ENCODE peak calls at places on chromosomes 16 and 17, in four cellular contexts. One of them, this sample, is unnamed.

GRCh38 chr17:16495980-16496819 is 4.2 kb upstream of the LRRC75A start:
- DNase-seq in WTC11: no peak
- DNase-seq in HepG2: no peak
- DNase-seq in K562: no peak
- DNase-seq in this sample: no peak

GRCh38 chr17:77462101-77462500 is 321.3 kb downstream of the SEC14L1 start:
- DNase-seq in WTC11: no peak
- DNase-seq in HepG2: no peak
- DNase-seq in K562: no peak
- DNase-seq in this sample: no peak

GRCh38 chr17:80870401-80870800 is 121.2 kb upstream of the CHMP6 start:
- DNase-seq in WTC11: no peak
- DNase-seq in HepG2: no peak
- DNase-seq in K562: no peak
- DNase-seq in this sample: no peak

GRCh38 chr16:28491080-28491969 is 549 bp downstream of the CLN3 start:
- DNase-seq in WTC11: peak
- DNase-seq in HepG2: peak
- DNase-seq in K562: peak
- DNase-seq in this sample: peak

GRCh38 chr17:78717431-78717980 is 64.6 kb downstream of the CYTH1 start:
- DNase-seq in WTC11: no peak
- DNase-seq in HepG2: peak
- DNase-seq in K562: no peak
- DNase-seq in this sample: no peak

GRCh38 chr16:90048347-90048722 is 28.8 kb downstream of the PRDM7 start:
- DNase-seq in WTC11: no peak
- DNase-seq in HepG2: no peak
- DNase-seq in K562: no peak
- DNase-seq in this sample: no peak

GRCh38 chr16:63689068-63689467 is 1432.8 kb downstream of the CDH11 start:
- DNase-seq in WTC11: no peak
- DNase-seq in HepG2: no peak
- DNase-seq in K562: no peak
- DNase-seq in this sample: no peak

GRCh38 chr17:2782030-2782429 is 14.2 kb upstream of the RAP1GAP2 start:
- DNase-seq in WTC11: no peak
- DNase-seq in HepG2: no peak
- DNase-seq in K562: no peak
- DNase-seq in this sample: no peak

GRCh38 chr16:84072014-84072413 is 29.4 kb upstream of the SLC38A8 start:
- DNase-seq in WTC11: no peak
- DNase-seq in HepG2: no peak
- DNase-seq in K562: no peak
- DNase-seq in this sample: no peak

GRCh38 chr17:79946352-79947231 is 89.1 kb downstream of the TBC1D16 start:
- DNase-seq in WTC11: no peak
- DNase-seq in HepG2: no peak
- DNase-seq in K562: no peak
- DNase-seq in this sample: no peak

GRCh38 chr16:27642753-27643152 is 92.8 kb downstream of the KATNIP start:
- DNase-seq in WTC11: peak
- DNase-seq in HepG2: peak
- DNase-seq in K562: peak
- DNase-seq in this sample: no peak

GRCh38 chr16:4613636-4614570 is 785 bp downstream of the UBALD1 start:
- DNase-seq in WTC11: peak
- DNase-seq in HepG2: peak
- DNase-seq in K562: peak
- DNase-seq in this sample: peak

GRCh38 chr16:65964752-65965151 is 401.7 kb upstream of the CDH5 start:
- DNase-seq in WTC11: peak
- DNase-seq in HepG2: no peak
- DNase-seq in K562: no peak
- DNase-seq in this sample: no peak

GRCh38 chr17:75115545-75115944 is 5.8 kb downstream of the ARMC7 start:
- DNase-seq in WTC11: no peak
- DNase-seq in HepG2: no peak
- DNase-seq in K562: no peak
- DNase-seq in this sample: no peak

GRCh38 chr16:71637398-71637797 is 11.4 kb downstream of the MARVELD3 start:
- DNase-seq in WTC11: peak
- DNase-seq in HepG2: no peak
- DNase-seq in K562: no peak
- DNase-seq in this sample: peak

GRCh38 chr17:21814776-21815175 is 122.5 kb downstream of the KCNJ18 start:
- DNase-seq in WTC11: no peak
- DNase-seq in HepG2: no peak
- DNase-seq in K562: peak
- DNase-seq in this sample: no peak

GRCh38 chr17:17346428-17347233 is 43.5 kb downstream of the NT5M start:
- DNase-seq in WTC11: no peak
- DNase-seq in HepG2: no peak
- DNase-seq in K562: no peak
- DNase-seq in this sample: no peak

GRCh38 chr17:38546396-38546795 is 59.4 kb downstream of the SRCIN1 start:
- DNase-seq in WTC11: no peak
- DNase-seq in HepG2: no peak
- DNase-seq in K562: no peak
- DNase-seq in this sample: no peak

GRCh38 chr17:30823425-30823824 is 1.1 kb downstream of the CRLF3 start:
- DNase-seq in WTC11: no peak
- DNase-seq in HepG2: no peak
- DNase-seq in K562: no peak
- DNase-seq in this sample: no peak

GRCh38 chr17:59859444-59860025 is 33.2 kb downstream of the TUBD1 start:
- DNase-seq in WTC11: no peak
- DNase-seq in HepG2: peak
- DNase-seq in K562: no peak
- DNase-seq in this sample: no peak

GRCh38 chr17:61420745-61421398 is 21.2 kb downstream of the TBX2 start:
- DNase-seq in WTC11: no peak
- DNase-seq in HepG2: no peak
- DNase-seq in K562: peak
- DNase-seq in this sample: no peak

GRCh38 chr17:75485688-75486087 is 29.3 kb downstream of the TMEM94 start:
- DNase-seq in WTC11: no peak
- DNase-seq in HepG2: no peak
- DNase-seq in K562: no peak
- DNase-seq in this sample: no peak

GRCh38 chr16:27256861-27257260 is 11.7 kb downstream of the NSMCE1 start:
- DNase-seq in WTC11: no peak
- DNase-seq in HepG2: no peak
- DNase-seq in K562: no peak
- DNase-seq in this sample: no peak

GRCh38 chr17:68155692-68156091 is 92.2 kb upstream of the AMZ2 start:
- DNase-seq in WTC11: no peak
- DNase-seq in HepG2: no peak
- DNase-seq in K562: no peak
- DNase-seq in this sample: no peak

GRCh38 chr16:49890876-49891275 is 35.0 kb upstream of the ZNF423 start:
- DNase-seq in WTC11: peak
- DNase-seq in HepG2: no peak
- DNase-seq in K562: peak
- DNase-seq in this sample: peak

GRCh38 chr16:68126395-68126794 is 41.2 kb downstream of the NFATC3 start:
- DNase-seq in WTC11: no peak
- DNase-seq in HepG2: no peak
- DNase-seq in K562: no peak
- DNase-seq in this sample: no peak

GRCh38 chr16:87323727-87324410 is 6.7 kb upstream of the C16orf95 start:
- DNase-seq in WTC11: no peak
- DNase-seq in HepG2: no peak
- DNase-seq in K562: no peak
- DNase-seq in this sample: no peak

GRCh38 chr16:86156155-86156554 is 257.2 kb downstream of the IRF8 start:
- DNase-seq in WTC11: no peak
- DNase-seq in HepG2: no peak
- DNase-seq in K562: no peak
- DNase-seq in this sample: no peak

DNA sequence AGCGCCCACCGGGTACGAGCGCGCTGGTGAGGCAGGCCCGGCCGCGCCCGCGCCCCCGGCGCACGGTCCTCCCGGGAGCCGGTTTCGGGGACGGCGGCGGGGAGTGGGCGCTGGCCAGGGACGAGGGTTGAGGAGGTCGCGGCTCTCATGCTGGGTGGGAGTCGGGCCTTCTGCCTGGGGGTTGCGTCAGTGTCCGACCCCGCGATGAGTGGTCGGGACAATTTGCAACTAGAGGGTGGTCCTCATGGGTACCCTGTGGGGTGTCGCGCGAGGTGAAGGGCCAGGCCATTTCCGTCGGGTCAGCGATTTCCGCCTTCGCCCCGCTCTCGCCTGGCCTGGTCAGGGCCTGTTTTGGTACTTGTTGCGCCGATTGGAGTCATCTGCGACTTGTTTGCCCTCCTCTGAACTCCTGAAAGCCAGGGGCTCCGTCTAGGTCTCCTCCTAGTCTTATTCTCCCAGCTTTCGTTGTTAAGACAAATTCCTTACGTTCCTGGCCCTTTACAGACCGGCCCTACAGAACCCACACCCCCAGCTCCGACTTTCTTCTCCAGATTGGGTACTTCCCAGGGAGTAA is 14.9 kb downstream of the NAA60 start:
- DNase-seq in WTC11: peak
- DNase-seq in HepG2: no peak
- DNase-seq in K562: no peak
- DNase-seq in this sample: no peak
- TF ChIP-seq ELF4 in WTC11: no peak
- TF ChIP-seq ELF4 in HepG2: no peak
- TF ChIP-seq ELF4 in K562: no peak
- TF ChIP-seq ELF4 in this sample: no peak

GRCh38 chr17:64022631-64023063 is 2.2 kb upstream of the ICAM2 start:
- DNase-seq in WTC11: no peak
- DNase-seq in HepG2: no peak
- DNase-seq in K562: peak
- DNase-seq in this sample: no peak

GRCh38 chr17:64017381-64017980 is 3.0 kb downstream of the ICAM2 start:
- DNase-seq in WTC11: no peak
- DNase-seq in HepG2: no peak
- DNase-seq in K562: no peak
- DNase-seq in this sample: no peak

GRCh38 chr17:64016974-64017373 is 3.5 kb downstream of the ICAM2 start:
- DNase-seq in WTC11: no peak
- DNase-seq in HepG2: no peak
- DNase-seq in K562: no peak
- DNase-seq in this sample: no peak

GRCh38 chr17:64019486-64020067 is 856 bp downstream of the ICAM2 start:
- DNase-seq in WTC11: no peak
- DNase-seq in HepG2: no peak
- DNase-seq in K562: no peak
- DNase-seq in this sample: no peak

GRCh38 chr17:64020068-64020766 is at the start of gene ICAM2:
- DNase-seq in WTC11: no peak
- DNase-seq in HepG2: no peak
- DNase-seq in K562: no peak
- DNase-seq in this sample: no peak
- TF ChIP-seq ELF4 in WTC11: no peak
- TF ChIP-seq ELF4 in HepG2: no peak
- TF ChIP-seq ELF4 in K562: no peak
- TF ChIP-seq ELF4 in this sample: no peak

DNA sequence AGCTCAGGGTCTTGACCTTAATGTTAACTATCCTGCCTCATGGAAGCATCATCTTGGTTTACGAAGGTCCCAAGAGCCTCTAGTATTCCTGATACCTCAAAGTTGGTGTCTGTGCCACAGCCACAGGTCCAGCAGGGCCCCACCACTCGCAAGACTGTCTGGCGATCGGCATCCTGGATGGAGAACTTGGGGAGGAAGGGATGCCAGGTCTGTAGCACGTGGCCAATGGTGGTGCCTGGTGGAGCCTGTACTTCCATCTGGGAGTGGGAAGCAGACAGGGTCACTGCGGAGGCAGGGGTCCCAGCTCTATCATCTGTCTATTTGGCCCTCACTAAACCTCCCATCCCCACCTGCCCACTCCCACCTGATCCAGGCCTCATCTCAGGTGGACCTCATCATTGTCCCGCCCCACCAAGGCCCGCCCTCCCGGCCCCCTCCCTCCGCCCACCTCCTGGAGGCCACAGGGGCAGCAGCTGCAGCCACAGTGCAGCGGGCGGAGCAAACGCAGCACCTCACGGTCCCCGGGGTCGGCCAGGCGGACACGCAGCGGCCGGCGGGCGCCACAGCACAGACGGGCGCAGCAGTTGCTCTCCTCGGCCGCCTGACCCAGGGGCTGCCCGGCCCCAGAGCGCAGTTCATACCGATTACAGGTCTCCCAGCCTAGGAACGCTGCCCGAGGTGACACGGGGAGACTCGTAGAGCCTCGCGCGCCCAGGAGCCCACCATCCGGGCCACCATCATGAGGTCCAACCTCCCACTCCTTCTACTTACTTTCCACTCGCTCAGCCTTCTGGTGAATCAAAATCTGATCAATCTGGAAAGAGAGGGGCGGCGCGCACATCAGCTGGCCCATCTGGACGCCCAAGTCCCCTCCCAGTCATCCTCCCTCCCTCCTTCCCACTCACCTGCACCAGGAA is 1.4 kb downstream of the PLSCR3 start:
- DNase-seq in WTC11: peak
- DNase-seq in HepG2: no peak
- DNase-seq in K562: no peak
- DNase-seq in this sample: no peak
- TF ChIP-seq ELF4 in WTC11: no peak
- TF ChIP-seq ELF4 in HepG2: no peak
- TF ChIP-seq ELF4 in K562: no peak
- TF ChIP-seq ELF4 in this sample: no peak

GRCh38 chr16:75820672-75821071 is 94.4 kb upstream of the CPHXL start:
- DNase-seq in WTC11: no peak
- DNase-seq in HepG2: no peak
- DNase-seq in K562: no peak
- DNase-seq in this sample: no peak
- TF ChIP-seq ELF4 in WTC11: no peak
- TF ChIP-seq ELF4 in HepG2: no peak
- TF ChIP-seq ELF4 in K562: no peak
- TF ChIP-seq ELF4 in this sample: no peak

DNA sequence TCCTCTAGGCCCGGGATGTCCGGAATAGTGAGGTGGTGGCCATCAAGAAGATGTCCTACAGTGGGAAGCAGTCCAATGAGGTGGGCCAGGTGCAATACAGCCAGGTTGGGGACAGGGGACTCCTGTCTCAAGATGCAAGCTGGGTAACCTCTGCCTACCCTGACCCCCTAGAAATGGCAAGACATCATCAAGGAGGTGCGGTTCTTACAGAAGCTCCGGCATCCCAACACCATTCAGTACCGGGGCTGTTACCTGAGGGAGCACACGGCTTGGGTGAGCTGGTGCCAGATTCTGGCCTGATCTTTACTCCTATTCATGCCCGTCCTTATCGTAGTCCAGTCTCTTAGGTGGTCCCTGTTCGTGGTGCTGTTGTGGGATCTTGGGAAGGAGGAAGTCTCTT is 4.4 kb downstream of the TAOK2 start:
- DNase-seq in WTC11: no peak
- DNase-seq in HepG2: no peak
- DNase-seq in K562: no peak
- DNase-seq in this sample: no peak
- TF ChIP-seq ELF4 in WTC11: no peak
- TF ChIP-seq ELF4 in HepG2: no peak
- TF ChIP-seq ELF4 in K562: no peak
- TF ChIP-seq ELF4 in this sample: no peak